ENCODE peak calls at places on chromosomes 12 and 14, in four cellular contexts. N is B cell, L is AG09319, Y is posterior cingulate gyrus. T is an unnamed sample.

GRCh38 chr12:2035421-2036080 is 17.2 kb upstream of the CACNA1C start:
- DNase-seq in Y (peak; percentile 46), L (no peak), N (no peak), T (peak; percentile 28)

GRCh38 chr12:12072064-12072760 is 1.5 kb downstream of the BCL2L14 start:
- DNase-seq in Y (no peak), N (peak; percentile 39), L (no peak), T (no peak)

GRCh38 chr12:123059501-123059900 is 79.0 kb downstream of the ARL6IP4 start:
- DNase-seq in N (no peak), L (no peak), Y (no peak), T (no peak)

GRCh38 chr12:22631863-22632463 is 7.0 kb downstream of the ETNK1 start:
- DNase-seq in Y (no peak), N (peak; percentile 30), L (no peak), T (no peak)

GRCh38 chr14:39015360-39015961 is 87.6 kb downstream of the SEC23A start:
- DNase-seq in L (peak; percentile 5), Y (peak; percentile 41), N (peak; percentile 26), T (no peak)

GRCh38 chr14:55116246-55117030 is 12.6 kb upstream of the LGALS3 start:
- DNase-seq in N (no peak), L (no peak), Y (no peak), T (no peak)

GRCh38 chr12:47700263-47700662 is 5.6 kb downstream of the RPAP3 start:
- DNase-seq in L (no peak), Y (no peak), N (no peak), T (no peak)

GRCh38 chr12:40733871-40734270 is 41.6 kb downstream of the CNTN1 start:
- DNase-seq in Y (no peak), N (no peak), L (no peak), T (no peak)

GRCh38 chr12:100993916-100994315 is 199.3 kb downstream of the ANO4 start:
- DNase-seq in L (no peak), N (no peak), Y (no peak), T (no peak)

GRCh38 chr14:89650077-89650978 is 233.3 kb upstream of the FOXN3 start:
- DNase-seq in Y (no peak), L (no peak), N (no peak), T (no peak)

GRCh38 chr12:67161322-67161918 is 107.7 kb upstream of the CAND1 start:
- DNase-seq in N (peak; percentile 34), L (peak; percentile 8), Y (no peak), T (no peak)

GRCh38 chr14:93906341-93907329 is 20.5 kb upstream of the FAM181A start:
- DNase-seq in Y (peak; percentile 72), L (no peak), N (peak; percentile 42), T (peak; percentile 53)

GRCh38 chr12:55642275-55643068 is 5.8 kb downstream of the OR10P1 start:
- DNase-seq in N (peak; percentile 61), Y (no peak), L (no peak), T (no peak)

GRCh38 chr12:32357601-32358249 is 41.6 kb upstream of the FGD4 start:
- DNase-seq in N (no peak), L (no peak), Y (no peak), T (no peak)

GRCh38 chr12:124389537-124390441 is 94.9 kb downstream of the RFLNA start:
- DNase-seq in Y (no peak), L (no peak), N (no peak), T (no peak)

GRCh38 chr12:79933580-79934264 is 1.2 kb downstream of the PPP1R12A start:
- DNase-seq in L (no peak), Y (no peak), N (peak; percentile 30), T (no peak)

GRCh38 chr12:73361867-73362230 is 1089.7 kb downstream of the TRHDE start:
- DNase-seq in Y (no peak), L (no peak), N (no peak), T (no peak)

GRCh38 chr14:100982356-100982755 is 78.8 kb upstream of the RTL1 start:
- DNase-seq in L (no peak), N (no peak), Y (no peak), T (no peak)

T was measured in dorsolateral prefrontal cortex.